ENCODE peak calls at places on chromosome 17, in four cellular contexts. One of them, this sample, is unnamed.

GRCh38 chr17:19991252-19991885 is 13.7 kb upstream of the AKAP10 start:
- DNase-seq in pancreas: no peak
- DNase-seq in spleen: no peak
- DNase-seq in Peyer's patch: no peak
- DNase-seq in this sample: no peak

GRCh38 chr17:65292430-65292829 is 155.3 kb downstream of the RGS9 start:
- DNase-seq in pancreas: no peak
- DNase-seq in Peyer's patch: no peak
- DNase-seq in spleen: no peak
- DNase-seq in this sample: no peak

GRCh38 chr17:17506893-17507464 is 10.8 kb upstream of the RASD1 start:
- DNase-seq in pancreas: peak
- DNase-seq in spleen: no peak
- DNase-seq in Peyer's patch: peak
- DNase-seq in this sample: no peak

GRCh38 chr17:68861602-68862001 is 93.6 kb downstream of the ABCA8 start:
- DNase-seq in Peyer's patch: no peak
- DNase-seq in pancreas: no peak
- DNase-seq in spleen: no peak
- DNase-seq in this sample: no peak

GRCh38 chr17:13575922-13576419 is 25.8 kb downstream of the HS3ST3A1 start:
- DNase-seq in pancreas: no peak
- DNase-seq in spleen: no peak
- DNase-seq in Peyer's patch: no peak
- DNase-seq in this sample: no peak

GRCh38 chr17:56203430-56203829 is 50.2 kb downstream of the ANKFN1 start:
- DNase-seq in spleen: no peak
- DNase-seq in pancreas: no peak
- DNase-seq in Peyer's patch: no peak
- DNase-seq in this sample: no peak

GRCh38 chr17:36147601-36148000 is 28.8 kb downstream of the TBC1D3B start:
- DNase-seq in spleen: no peak
- DNase-seq in Peyer's patch: no peak
- DNase-seq in pancreas: no peak
- DNase-seq in this sample: no peak

GRCh38 chr17:41777579-41778188 is 8.8 kb downstream of the JUP start:
- DNase-seq in Peyer's patch: peak
- DNase-seq in spleen: no peak
- DNase-seq in pancreas: peak
- DNase-seq in this sample: peak

GRCh38 chr17:64214950-64215349 is 48.1 kb downstream of the TEX2 start:
- DNase-seq in pancreas: no peak
- DNase-seq in Peyer's patch: no peak
- DNase-seq in spleen: no peak
- DNase-seq in this sample: no peak

GRCh38 chr17:81696218-81696941 is 6.8 kb upstream of the MRPL12 start:
- DNase-seq in Peyer's patch: no peak
- DNase-seq in pancreas: no peak
- DNase-seq in spleen: no peak
- DNase-seq in this sample: no peak

GRCh38 chr17:42682400-42683384 is at the start of gene CNTNAP1:
- DNase-seq in pancreas: peak
- DNase-seq in spleen: no peak
- DNase-seq in Peyer's patch: no peak
- DNase-seq in this sample: no peak

GRCh38 chr17:20302191-20302917 is 165.0 kb downstream of the LGALS9B start:
- DNase-seq in Peyer's patch: no peak
- DNase-seq in spleen: no peak
- DNase-seq in pancreas: no peak
- DNase-seq in this sample: no peak

GRCh38 chr17:48483471-48484131 is 47.2 kb downstream of the HOXB1 start:
- DNase-seq in spleen: no peak
- DNase-seq in pancreas: no peak
- DNase-seq in Peyer's patch: no peak
- DNase-seq in this sample: no peak

GRCh38 chr17:73988110-73988509 is 215.4 kb upstream of the RPL38 start:
- DNase-seq in pancreas: no peak
- DNase-seq in spleen: peak
- DNase-seq in Peyer's patch: no peak
- DNase-seq in this sample: no peak

GRCh38 chr17:68600123-68600880 is 865 bp downstream of the FAM20A start:
- DNase-seq in Peyer's patch: peak
- DNase-seq in pancreas: no peak
- DNase-seq in spleen: peak
- DNase-seq in this sample: peak

GRCh38 chr17:73196500-73196899 is 3.6 kb downstream of the COG1 start:
- DNase-seq in pancreas: peak
- DNase-seq in Peyer's patch: peak
- DNase-seq in spleen: no peak
- DNase-seq in this sample: no peak

GRCh38 chr17:420479-421175 is 68.0 kb upstream of the RPH3AL start:
- DNase-seq in pancreas: no peak
- DNase-seq in spleen: no peak
- DNase-seq in Peyer's patch: no peak
- DNase-seq in this sample: no peak

GRCh38 chr17:47643116-47643515 is 6.6 kb upstream of the KPNB1 start:
- DNase-seq in Peyer's patch: no peak
- DNase-seq in spleen: no peak
- DNase-seq in pancreas: no peak
- DNase-seq in this sample: no peak

GRCh38 chr17:72267601-72268000 is 146.8 kb downstream of the SOX9 start:
- DNase-seq in pancreas: no peak
- DNase-seq in Peyer's patch: no peak
- DNase-seq in spleen: no peak
- DNase-seq in this sample: no peak

GRCh38 chr17:64154321-64155089 is 24.6 kb upstream of the ERN1 start:
- DNase-seq in pancreas: no peak
- DNase-seq in spleen: no peak
- DNase-seq in Peyer's patch: no peak
- DNase-seq in this sample: no peak

GRCh38 chr17:81253358-81254131 is 14.4 kb downstream of the NDUFAF8 start:
- DNase-seq in Peyer's patch: no peak
- DNase-seq in spleen: no peak
- DNase-seq in pancreas: no peak
- DNase-seq in this sample: peak

GRCh38 chr17:19386974-19387920 is at the start of gene MFAP4:
- DNase-seq in spleen: peak
- DNase-seq in pancreas: no peak
- DNase-seq in Peyer's patch: no peak
- DNase-seq in this sample: no peak

DNA sequence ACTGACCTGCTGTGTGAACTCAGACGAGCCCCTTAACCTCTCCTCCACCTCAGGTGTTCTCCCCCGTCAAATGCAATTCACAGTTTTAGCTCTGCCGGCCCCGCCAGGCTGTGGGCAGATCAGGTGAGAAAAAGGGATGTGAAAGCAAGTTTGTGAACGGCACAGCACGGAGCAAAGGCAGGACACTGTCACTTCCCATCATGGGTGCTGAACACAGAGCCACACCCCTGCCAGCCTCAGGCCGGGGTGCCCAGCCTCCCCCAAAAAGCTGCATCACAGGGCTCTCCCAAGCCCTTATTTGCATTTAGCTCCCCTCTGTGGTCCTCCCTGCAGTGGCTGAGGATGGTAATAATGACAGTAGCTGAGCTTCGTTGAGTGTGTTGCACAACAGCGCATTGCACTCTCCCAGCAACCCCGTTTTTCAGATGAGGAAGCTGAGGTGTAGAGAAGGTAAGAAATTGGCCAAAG is 88.8 kb upstream of the TNRC6C start:
- DNase-seq in pancreas: no peak
- DNase-seq in Peyer's patch: no peak
- DNase-seq in spleen: peak
- DNase-seq in this sample: peak
- H3K4me3 ChIP-seq in pancreas: no peak
- H3K4me3 ChIP-seq in Peyer's patch: no peak
- H3K4me3 ChIP-seq in spleen: no peak
- H3K4me3 ChIP-seq in this sample: no peak

DNA sequence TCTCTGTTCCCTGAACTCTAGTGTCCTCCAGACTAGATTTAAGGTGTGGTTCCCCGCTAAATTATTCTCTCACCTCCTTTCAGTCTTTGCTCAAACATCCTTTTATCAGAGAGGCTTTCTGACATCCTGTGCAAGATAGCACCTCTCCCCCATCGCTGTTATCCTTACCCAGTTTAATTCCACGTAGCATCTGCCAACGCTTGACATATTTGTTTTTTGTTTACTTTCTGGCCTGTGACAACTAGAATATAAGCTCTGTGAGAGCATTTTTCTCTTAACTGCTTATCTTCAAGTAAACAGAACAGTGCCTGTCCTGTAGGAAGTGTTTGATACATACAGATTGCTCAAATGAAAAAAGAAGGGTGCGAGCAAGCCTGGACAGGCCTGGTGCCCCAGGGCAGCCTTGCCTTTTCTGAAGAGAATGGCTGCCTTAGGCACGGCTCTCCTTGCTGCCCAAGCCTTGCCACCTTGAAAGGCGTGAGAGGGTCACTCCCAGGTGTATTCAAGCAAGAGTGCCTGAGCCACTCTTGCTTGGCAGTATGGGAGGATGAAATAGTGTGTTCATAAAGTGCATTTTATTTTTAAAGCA is 9.7 kb downstream of the DYNLL2 start:
- DNase-seq in spleen: no peak
- DNase-seq in pancreas: no peak
- DNase-seq in Peyer's patch: no peak
- DNase-seq in this sample: no peak
- TF ChIP-seq CTCF in spleen: no peak
- TF ChIP-seq CTCF in pancreas: no peak
- TF ChIP-seq CTCF in Peyer's patch: no peak
- TF ChIP-seq CTCF in this sample: no peak

GRCh38 chr17:12376276-12376675 is 289.4 kb upstream of the MYOCD start:
- DNase-seq in spleen: no peak
- DNase-seq in Peyer's patch: no peak
- DNase-seq in pancreas: no peak
- DNase-seq in this sample: no peak
- H3K27ac ChIP-seq in spleen: no peak
- H3K27ac ChIP-seq in Peyer's patch: no peak
- H3K27ac ChIP-seq in pancreas: no peak
- H3K27ac ChIP-seq in this sample: no peak

DNA sequence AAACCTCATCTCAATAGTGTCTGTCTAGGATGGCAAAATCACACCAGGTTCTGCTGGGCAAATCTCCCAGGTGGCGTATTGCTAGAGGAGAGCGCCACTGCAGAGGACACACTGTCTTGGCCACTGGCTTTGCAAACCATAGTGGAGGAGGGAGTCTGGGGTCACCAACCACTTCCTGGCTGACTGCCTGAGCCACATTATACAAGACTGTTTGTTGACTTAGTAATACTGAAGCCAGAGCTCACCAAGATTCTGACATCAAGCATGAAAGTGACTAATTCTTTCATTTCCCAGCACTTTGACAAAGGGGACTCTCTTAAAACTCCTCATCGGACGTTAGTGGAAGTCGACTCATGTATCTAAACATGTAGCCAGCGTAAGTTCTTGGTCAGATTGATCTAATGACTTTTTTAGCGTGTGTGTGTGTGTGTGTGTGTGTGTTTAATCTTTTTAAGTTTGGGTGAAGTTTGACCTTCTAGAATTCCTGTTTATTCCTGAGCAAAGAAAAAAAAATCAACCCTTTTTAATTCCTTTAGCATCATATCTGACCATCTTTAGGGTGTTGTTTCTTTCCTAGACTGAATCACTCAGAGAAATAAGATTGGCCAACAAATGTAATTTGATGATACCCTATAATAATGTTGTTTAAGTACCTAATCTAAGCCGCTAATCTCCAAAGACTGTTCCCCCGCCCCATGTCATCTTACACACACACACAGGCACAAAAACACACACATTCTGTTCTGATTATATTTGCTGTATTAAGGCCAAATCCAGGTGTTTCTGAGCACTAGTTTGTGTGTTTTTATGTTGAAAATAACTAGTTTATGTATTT is 13.8 kb downstream of the PITPNC1 start:
- DNase-seq in spleen: peak
- DNase-seq in pancreas: peak
- DNase-seq in Peyer's patch: no peak
- DNase-seq in this sample: peak
- H3K4me3 ChIP-seq in spleen: no peak
- H3K4me3 ChIP-seq in pancreas: no peak
- H3K4me3 ChIP-seq in Peyer's patch: peak
- H3K4me3 ChIP-seq in this sample: no peak

GRCh38 chr17:60163108-60163784 is 13.5 kb downstream of the CA4 start:
- DNase-seq in spleen: no peak
- DNase-seq in Peyer's patch: no peak
- DNase-seq in pancreas: no peak
- DNase-seq in this sample: no peak
- TF ChIP-seq CTCF in spleen: no peak
- TF ChIP-seq CTCF in Peyer's patch: no peak
- TF ChIP-seq CTCF in pancreas: no peak
- TF ChIP-seq CTCF in this sample: no peak

DNA sequence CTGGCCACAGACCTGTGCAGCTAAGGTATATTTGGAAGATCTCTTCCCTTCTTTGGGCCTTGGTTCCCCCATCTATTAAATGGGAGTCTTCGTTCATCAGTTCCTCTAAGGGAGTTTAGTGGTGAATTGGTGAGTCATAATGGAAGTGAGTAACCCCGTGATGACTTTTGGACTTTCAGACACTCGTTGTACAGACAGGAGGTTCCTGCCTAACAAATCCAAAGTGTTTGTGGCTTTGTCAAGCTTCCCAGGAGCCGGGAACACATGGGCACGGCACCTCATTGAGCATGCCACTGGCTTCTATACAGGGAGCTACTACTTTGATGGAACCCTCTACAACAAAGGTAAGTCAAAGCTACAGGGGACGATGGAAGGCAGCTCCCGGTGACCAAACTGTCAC is 40.4 kb downstream of the WSCD1 start:
- DNase-seq in pancreas: no peak
- DNase-seq in spleen: peak
- DNase-seq in Peyer's patch: peak
- DNase-seq in this sample: no peak
- H3K27ac ChIP-seq in pancreas: no peak
- H3K27ac ChIP-seq in spleen: no peak
- H3K27ac ChIP-seq in Peyer's patch: peak
- H3K27ac ChIP-seq in this sample: no peak